ENCODE peak calls at places on chromosomes 1 and 21, in five cellular contexts. J is effector memory CD4-positive, alpha-beta T cell; G is lung; S is H1; T is HCT116. A is an unnamed sample. For H3K4me1, the result is how much of the 10 kb centered on the place peaks cover.

GRCh38 chr1:15094719-15095491 is 58.6 kb upstream of the TMEM51 start:
- DNase-seq in G (no peak), S (no peak), T (no peak), J (no peak), A (no peak)

GRCh38 chr1:99943238-99943794 is 26.5 kb upstream of the SLC35A3 start:
- DNase-seq in G (no peak), S (no peak), J (no peak), T (no peak), A (no peak)

GRCh38 chr1:22673486-22674409 is 20.7 kb downstream of the C1QB start:
- DNase-seq in G (no peak), J (no peak), T (peak), S (no peak), A (peak)

GRCh38 chr1:232868793-232869491 is 63.7 kb downstream of the MAP10 start:
- DNase-seq in G (peak), J (no peak), T (peak), S (no peak), A (no peak)

GRCh38 chr1:194196562-194196961 is 1010.1 kb upstream of the B3GALT2 start:
- DNase-seq in T (no peak), J (no peak), S (no peak), G (no peak), A (no peak)

GRCh38 chr1:98555814-98556213 is 105.7 kb upstream of the SNX7 start:
- DNase-seq in S (no peak), G (no peak), T (no peak), J (no peak), A (no peak)

GRCh38 chr1:76713535-76713934 is 153.7 kb upstream of the ST6GALNAC5 start:
- DNase-seq in G (no peak), S (no peak), T (no peak), J (no peak), A (no peak)

GRCh38 chr1:78303620-78304019 is 187.2 kb upstream of the PTGFR start:
- DNase-seq in G (peak), S (no peak), J (no peak), T (no peak), A (no peak)

GRCh38 chr21:35197191-35197590 is 148.1 kb upstream of the RUNX1 start:
- DNase-seq in S (no peak), G (no peak), T (no peak), J (no peak), A (no peak)

GRCh38 chr1:203033287-203033686 is 7.0 kb downstream of the PPFIA4 start:
- DNase-seq in S (no peak), J (no peak), G (no peak), T (no peak), A (no peak)

GRCh38 chr1:156291226-156292061 is 4.0 kb downstream of the GLMP start:
- DNase-seq in T (no peak), J (no peak), G (peak), S (peak), A (no peak)

GRCh38 chr1:61293986-61294504 is 211.7 kb downstream of the NFIA start:
- DNase-seq in T (no peak), G (no peak), S (no peak), J (no peak), A (no peak)

GRCh38 chr1:30325085-30325935 is 398.1 kb downstream of the MATN1 start:
- DNase-seq in S (no peak), T (no peak), G (no peak), J (no peak), A (no peak)

GRCh38 chr1:236812334-236813030 is 17.4 kb downstream of the MTR start:
- DNase-seq in G (no peak), S (no peak), T (no peak), J (no peak), A (no peak)

GRCh38 chr1:42815938-42816599 is 853 bp upstream of the ERMAP start:
- DNase-seq in G (no peak), T (no peak), J (no peak), S (no peak), A (no peak)

GRCh38 chr1:203216274-203217138 is 13.0 kb downstream of the CHIT1 start:
- DNase-seq in S (peak), G (peak), T (peak), J (peak), A (peak)

GRCh38 chr1:178434360-178434759 is 62.4 kb downstream of the CLEC20A start:
- DNase-seq in T (no peak), S (no peak), G (no peak), J (no peak), A (no peak)

GRCh38 chr1:21764615-21765423 is 18.1 kb downstream of the USP48 start:
- DNase-seq in J (no peak), S (no peak), T (no peak), G (peak), A (no peak)

GRCh38 chr1:14780271-14780670 is 181.8 kb downstream of the KAZN start:
- DNase-seq in S (no peak), T (no peak), G (no peak), J (no peak), A (no peak)

GRCh38 chr1:33512612-33513011 is 40.2 kb downstream of the ZSCAN20 start:
- DNase-seq in J (no peak), T (no peak), S (no peak), G (no peak), A (no peak)

GRCh38 chr1:18725231-18725895 is 94.7 kb downstream of the PAX7 start:
- DNase-seq in S (no peak), G (no peak), J (no peak), T (no peak), A (no peak)

GRCh38 chr1:245880754-245881403 is 626.2 kb downstream of the SMYD3 start:
- DNase-seq in T (no peak), G (no peak), S (no peak), J (no peak), A (no peak)

GRCh38 chr1:174968750-174969244 is 30.9 kb upstream of the CACYBP start:
- DNase-seq in J (no peak), S (no peak), T (no peak), G (no peak), A (peak)

GRCh38 chr21:38223893-38224540 is 32.8 kb upstream of the KCNJ15 start:
- DNase-seq in G (no peak), J (no peak), T (peak), S (no peak), A (no peak)

GRCh38 chr1:58136502-58136901 is 410.0 kb downstream of the OMA1 start:
- DNase-seq in S (no peak), J (no peak), T (no peak), G (no peak), A (no peak)

GRCh38 chr21:41370840-41371697 is 9.2 kb downstream of the MX2 start:
- DNase-seq in G (no peak), T (no peak), S (no peak), J (no peak), A (no peak)

GRCh38 chr21:28675265-28676041 is 317.2 kb downstream of the LTN1 start:
- DNase-seq in T (no peak), S (no peak), J (no peak), G (no peak), A (no peak)

GRCh38 chr1:150410582-150411101 is 46.7 kb downstream of the RPRD2 start:
- DNase-seq in G (no peak), T (no peak), J (no peak), S (no peak), A (no peak)

GRCh38 chr1:231192620-231193163 is 30.8 kb downstream of the TRIM67 start:
- DNase-seq in G (peak), J (no peak), T (no peak), S (no peak), A (no peak)

GRCh38 chr1:18128298-18128697 is 20.7 kb downstream of the IGSF21 start:
- DNase-seq in G (no peak), J (no peak), S (no peak), T (no peak), A (no peak)

DNA sequence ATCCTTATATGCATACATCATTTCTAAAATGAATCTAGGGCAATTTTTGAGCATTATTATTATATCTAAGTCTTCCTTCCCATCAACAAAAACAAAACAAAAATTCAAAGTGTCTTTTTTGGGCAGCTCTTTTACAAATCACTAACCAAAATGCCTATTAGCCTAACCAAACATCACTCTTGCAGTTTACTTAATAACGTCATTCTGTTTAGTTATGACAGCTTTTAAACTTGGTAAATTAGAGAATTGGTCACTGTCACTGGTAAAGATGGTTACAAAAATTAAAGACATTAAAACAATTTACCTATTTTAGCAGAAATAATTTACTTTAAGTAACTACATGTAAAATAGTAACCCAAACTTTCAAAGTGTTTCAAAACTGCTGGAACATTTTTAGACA is 2.8 kb downstream of the ARHGAP29 start:
- DNase-seq in S (no peak), G (no peak), T (no peak), J (no peak), A (no peak)
- H3K4me3 ChIP-seq in S (no peak), G (no peak), T (no peak), J (no peak), A (no peak)

GRCh38 chr1:50985094-50985493 is 15.0 kb downstream of the CDKN2C start:
- DNase-seq in T (no peak), J (no peak), G (no peak), S (no peak), A (no peak)

GRCh38 chr1:50981741-50982140 is 11.7 kb downstream of the CDKN2C start:
- DNase-seq in G (no peak), J (no peak), T (no peak), S (no peak), A (no peak)

GRCh38 chr1:50980505-50980904 is 10.5 kb downstream of the CDKN2C start:
- DNase-seq in S (no peak), T (no peak), G (no peak), J (no peak), A (no peak)

GRCh38 chr1:50979964-50980363 is 9.9 kb downstream of the CDKN2C start:
- DNase-seq in T (no peak), J (no peak), G (no peak), S (no peak), A (no peak)

GRCh38 chr1:50983403-50983802 is 13.4 kb downstream of the CDKN2C start:
- DNase-seq in G (no peak), S (no peak), T (no peak), J (no peak), A (no peak)
- H3K27ac ChIP-seq in G (no peak), S (no peak), T (no peak), J (no peak), A (no peak)

GRCh38 chr1:117112063-117112462 is 9.5 kb downstream of the TRIM45 start:
- DNase-seq in S (no peak), G (no peak), T (no peak), J (no peak), A (no peak)

GRCh38 chr1:117116090-117116783 is 5.3 kb downstream of the TRIM45 start:
- DNase-seq in J (no peak), S (no peak), G (no peak), T (no peak), A (no peak)

GRCh38 chr1:117114816-117115215 is 6.7 kb downstream of the TRIM45 start:
- DNase-seq in G (no peak), J (no peak), S (no peak), T (no peak), A (no peak)

GRCh38 chr1:117110774-117111173 is 10.8 kb downstream of the TRIM45 start:
- DNase-seq in J (no peak), S (no peak), G (no peak), T (no peak), A (no peak)

DNA sequence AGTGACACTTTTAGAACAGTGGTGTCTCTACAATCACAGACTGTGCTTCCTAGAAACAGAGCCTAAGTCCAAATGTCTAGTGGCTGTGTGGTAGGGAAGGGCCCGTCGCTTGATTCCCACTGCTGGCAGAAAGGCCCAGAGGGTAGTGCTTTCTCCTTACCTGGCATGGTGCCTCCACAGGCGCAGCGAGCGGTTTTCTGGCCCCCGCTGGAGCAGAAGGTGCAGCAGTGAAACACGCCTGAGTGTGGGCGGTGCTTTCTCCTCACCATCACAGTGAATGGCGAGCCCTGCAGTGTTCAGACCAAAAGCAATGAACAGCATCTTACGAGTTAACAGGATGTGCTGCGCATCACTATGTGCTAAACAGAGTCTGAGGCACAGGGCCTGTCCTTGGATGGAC is 8.3 kb downstream of the TRIM45 start:
- DNase-seq in T (no peak), S (no peak), G (no peak), J (no peak), A (no peak)
- H3K4me1 ChIP-seq in T (under half), S (under half), G (under half), J (under half), A (under half)

GRCh38 chr1:89201489-89201794 is 2.7 kb upstream of the GBP4 start:
- DNase-seq in J (no peak), T (no peak), G (no peak), S (no peak), A (no peak)

GRCh38 chr1:89198081-89198480 is 661 bp downstream of the GBP4 start:
- DNase-seq in J (no peak), T (no peak), G (no peak), S (no peak), A (no peak)

GRCh38 chr1:89198500-89199072 is at the start of gene GBP4:
- DNase-seq in G (peak), T (no peak), S (no peak), J (no peak), A (peak)

GRCh38 chr1:89200668-89201488 is 2.1 kb upstream of the GBP4 start:
- DNase-seq in J (no peak), S (no peak), T (no peak), G (no peak), A (peak)

DNA sequence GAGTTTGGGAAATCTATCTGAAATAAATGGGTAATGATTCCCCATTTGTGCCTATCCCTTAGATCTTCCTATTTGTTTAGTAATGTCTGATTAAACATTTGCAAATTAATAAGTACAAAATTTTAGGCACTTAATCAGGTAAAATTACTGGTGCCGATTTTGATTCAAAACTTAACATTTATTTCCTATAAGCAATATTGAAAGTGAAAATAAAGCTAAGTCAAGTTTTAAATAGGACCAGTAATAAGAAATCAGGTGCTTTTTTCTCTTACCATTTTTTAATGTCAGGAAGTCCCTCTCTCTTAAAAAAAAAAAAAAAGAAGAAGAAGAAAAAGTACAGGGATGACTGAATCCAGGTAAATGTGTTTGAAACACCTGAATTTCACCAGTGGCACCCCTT is 773 bp upstream of the GBP4 start:
- DNase-seq in J (no peak), S (no peak), T (no peak), G (no peak), A (no peak)
- H3K4me3 ChIP-seq in J (peak), S (no peak), T (no peak), G (no peak), A (peak)

DNA sequence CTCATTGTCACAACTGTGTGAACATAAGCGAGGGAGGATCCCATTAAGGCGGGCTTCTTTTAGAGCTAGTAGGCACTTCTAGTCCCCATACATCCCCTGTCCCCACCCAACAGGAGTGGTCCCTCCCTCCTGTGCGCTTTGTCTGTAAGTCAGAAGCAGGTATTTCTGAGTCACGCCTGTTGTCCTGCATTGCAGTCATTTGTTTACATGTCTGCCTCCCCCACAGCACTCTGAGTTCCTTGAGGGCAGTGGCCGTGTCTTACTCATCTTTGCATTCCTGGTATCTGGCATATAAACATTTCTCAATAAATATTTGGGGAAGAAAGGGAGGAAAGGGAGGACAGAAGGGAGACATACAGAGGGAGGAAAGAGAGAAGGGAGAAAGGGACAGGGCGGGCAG is 40.3 kb downstream of the PLEKHA6 start:
- DNase-seq in G (no peak), S (no peak), T (peak), J (no peak), A (no peak)
- H3K27ac ChIP-seq in G (no peak), S (no peak), T (no peak), J (no peak), A (no peak)

GRCh38 chr1:2237773-2238172 is 9.7 kb downstream of the SKI start:
- DNase-seq in T (no peak), G (no peak), J (no peak), S (no peak), A (no peak)

GRCh38 chr1:2240251-2241156 is 12.4 kb downstream of the SKI start:
- DNase-seq in J (no peak), T (no peak), S (no peak), G (peak), A (no peak)

GRCh38 chr1:2239384-2239985 is 11.4 kb downstream of the SKI start:
- DNase-seq in S (no peak), J (no peak), T (no peak), G (no peak), A (no peak)

GRCh38 chr1:2236695-2237677 is 8.9 kb downstream of the SKI start:
- DNase-seq in J (peak), T (no peak), S (no peak), G (no peak), A (peak)

DNA sequence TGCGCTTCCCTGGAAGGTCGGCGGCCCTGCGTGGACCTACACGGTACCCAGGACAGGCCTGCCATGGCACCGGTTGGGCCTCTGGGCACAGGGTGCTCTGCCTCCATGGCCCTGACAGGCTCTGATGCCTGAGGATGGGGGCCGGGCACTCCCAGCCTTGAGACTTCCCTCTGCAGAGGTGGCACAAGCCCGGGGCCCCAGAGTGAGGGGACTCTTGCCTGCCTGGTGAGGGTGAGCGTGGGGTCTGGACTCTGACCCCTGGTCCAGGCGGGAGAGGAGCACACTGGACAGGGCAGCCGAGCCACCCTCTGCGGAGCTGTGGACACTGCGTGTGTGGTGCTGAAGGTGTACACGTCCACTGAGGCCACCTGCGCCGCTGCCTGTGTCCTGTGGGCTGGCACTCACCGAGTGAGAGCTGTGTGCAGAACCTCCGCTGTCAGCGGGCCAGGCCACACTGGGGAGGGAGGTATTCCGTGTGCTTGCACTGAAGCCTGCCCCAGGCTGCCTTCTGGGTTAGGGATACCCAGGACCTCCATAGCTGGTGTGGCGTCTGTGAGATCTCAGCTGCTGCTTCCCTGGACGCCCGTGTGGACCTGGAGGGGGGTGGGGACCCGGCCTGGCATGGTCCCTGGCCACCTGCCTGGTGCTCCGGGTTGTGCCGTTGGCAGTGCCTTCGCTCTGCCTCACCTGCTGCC is 10.4 kb downstream of the SKI start:
- DNase-seq in S (no peak), G (no peak), T (no peak), J (no peak), A (no peak)
- H3K4me1 ChIP-seq in S (under half), G (half or more), T (under half), J (half or more), A (half or more)

GRCh38 chr1:208737922-208738321 is 493.7 kb upstream of the PLXNA2 start:
- DNase-seq in J (no peak), T (no peak), S (no peak), G (no peak), A (no peak)
- H3K4me3 ChIP-seq in J (no peak), T (no peak), S (no peak), G (no peak), A (no peak)

GRCh38 chr1:8061210-8061609 is 35.1 kb upstream of the ERRFI1 start:
- DNase-seq in J (no peak), S (no peak), T (peak), G (peak), A (no peak)

GRCh38 chr1:8061673-8062386 is 35.7 kb upstream of the ERRFI1 start:
- DNase-seq in T (no peak), G (no peak), S (no peak), J (no peak), A (no peak)

GRCh38 chr1:8065369-8065768 is 39.3 kb upstream of the ERRFI1 start:
- DNase-seq in S (no peak), G (no peak), J (no peak), T (no peak), A (no peak)

GRCh38 chr1:8063298-8064068 is 37.4 kb upstream of the ERRFI1 start:
- DNase-seq in J (no peak), T (no peak), S (no peak), G (no peak), A (no peak)

GRCh38 chr1:8062861-8063260 is 36.8 kb upstream of the ERRFI1 start:
- DNase-seq in T (no peak), G (no peak), S (no peak), J (no peak), A (no peak)
- H3K27ac ChIP-seq in T (peak), G (no peak), S (no peak), J (no peak), A (no peak)

GRCh38 chr21:43289442-43289841 is 120.6 kb downstream of the CRYAA start:
- DNase-seq in J (no peak), S (no peak), T (no peak), G (no peak), A (no peak)

GRCh38 chr21:43289966-43290365 is 121.2 kb downstream of the CRYAA start:
- DNase-seq in J (no peak), G (no peak), T (no peak), S (no peak), A (no peak)

GRCh38 chr21:43287111-43287973 is 118.5 kb downstream of the CRYAA start:
- DNase-seq in S (no peak), J (no peak), T (no peak), G (no peak), A (no peak)

GRCh38 chr21:43286196-43286595 is 117.4 kb downstream of the CRYAA start:
- DNase-seq in T (no peak), S (no peak), G (no peak), J (no peak), A (no peak)

GRCh38 chr21:43287974-43288755 is 119.4 kb downstream of the CRYAA start:
- DNase-seq in G (no peak), J (no peak), S (no peak), T (no peak), A (no peak)
- H3K4me1 ChIP-seq in G (under half), J (under half), S (under half), T (under half), A (under half)

GRCh38 chr1:38505950-38506349 is 353.6 kb downstream of the RRAGC start:
- DNase-seq in S (no peak), T (no peak), J (no peak), G (no peak), A (no peak)
- H3K4me3 ChIP-seq in S (no peak), T (no peak), J (no peak), G (no peak), A (no peak)